ENCODE peak calls at places on chromosomes 13 and 19, in four cellular contexts. Z is endodermal cell, T is brain microvascular endothelial cell, O is PC-3. L is an unnamed sample.

GRCh38 chr13:106568225-106569003 is 477 bp upstream of the ARGLU1 start:
- DNase-seq in Z (no peak), T (no peak), O (no peak), L (no peak)

GRCh38 chr19:28184997-28185396 is 1028.0 kb downstream of the UQCRFS1 start:
- DNase-seq in Z (no peak), T (no peak), O (no peak), L (no peak)

GRCh38 chr13:113972451-113973217 is 1.2 kb downstream of the C13orf46 start:
- DNase-seq in Z (no peak), T (no peak), O (no peak), L (no peak)

GRCh38 chr19:53785196-53785889 is 38.8 kb downstream of the NLRP12 start:
- DNase-seq in T (no peak), Z (no peak), O (no peak), L (no peak)

GRCh38 chr19:58466089-58466759 is 656 bp upstream of the ZNF324 start:
- DNase-seq in T (no peak), Z (no peak), O (no peak), L (no peak)

GRCh38 chr19:29303035-29303706 is 90.2 kb upstream of the UQCRFS1 start:
- DNase-seq in O (no peak), T (no peak), Z (no peak), L (no peak)

GRCh38 chr13:26280822-26281221 is 26.9 kb downstream of the CDK8 start:
- DNase-seq in O (no peak), T (peak), Z (peak), L (no peak)

GRCh38 chr19:40269216-40269940 is 15.8 kb downstream of the AKT2 start:
- DNase-seq in T (no peak), Z (no peak), O (no peak), L (no peak)

GRCh38 chr19:18173572-18174294 is at the start of gene IFI30:
- DNase-seq in T (no peak), Z (peak), O (peak), L (no peak)
- TF ChIP-seq CTCF in T (no peak), Z (peak), O (no peak), L (no peak)

DNA sequence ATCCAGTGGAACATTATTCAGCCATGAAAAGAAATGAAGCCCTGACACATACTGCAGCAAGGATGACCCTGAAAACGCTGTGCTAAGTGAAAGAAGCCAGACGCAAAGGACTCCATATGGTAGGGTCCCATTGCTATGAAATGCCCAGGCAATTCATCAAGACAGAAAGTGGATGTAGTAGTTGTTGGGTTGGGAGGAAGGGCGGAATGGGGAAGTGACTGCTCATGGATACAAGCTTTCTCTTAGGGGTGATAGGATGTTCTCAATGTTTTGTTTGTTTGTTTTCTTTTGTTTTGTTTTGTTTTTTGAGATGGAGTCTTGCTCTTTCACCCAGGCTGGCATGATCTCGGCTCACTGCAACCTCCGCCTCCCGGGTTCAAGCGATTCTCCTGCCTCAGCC is 11.1 kb upstream of the CEACAM16 start:
- DNase-seq in Z (no peak), O (no peak), T (no peak), L (no peak)
- TF ChIP-seq CTCF in Z (no peak), O (no peak), T (no peak), L (no peak)

GRCh38 chr13:101590479-101590878 is 138.0 kb downstream of the ITGBL1 start:
- DNase-seq in O (no peak), Z (no peak), T (no peak), L (no peak)

GRCh38 chr13:101596803-101597202 is 144.3 kb downstream of the ITGBL1 start:
- DNase-seq in Z (no peak), O (peak), T (no peak), L (no peak)

GRCh38 chr13:101594936-101595335 is 142.5 kb downstream of the ITGBL1 start:
- DNase-seq in T (no peak), O (no peak), Z (no peak), L (no peak)
- TF ChIP-seq CTCF in T (no peak), O (no peak), Z (no peak), L (no peak)

DNA sequence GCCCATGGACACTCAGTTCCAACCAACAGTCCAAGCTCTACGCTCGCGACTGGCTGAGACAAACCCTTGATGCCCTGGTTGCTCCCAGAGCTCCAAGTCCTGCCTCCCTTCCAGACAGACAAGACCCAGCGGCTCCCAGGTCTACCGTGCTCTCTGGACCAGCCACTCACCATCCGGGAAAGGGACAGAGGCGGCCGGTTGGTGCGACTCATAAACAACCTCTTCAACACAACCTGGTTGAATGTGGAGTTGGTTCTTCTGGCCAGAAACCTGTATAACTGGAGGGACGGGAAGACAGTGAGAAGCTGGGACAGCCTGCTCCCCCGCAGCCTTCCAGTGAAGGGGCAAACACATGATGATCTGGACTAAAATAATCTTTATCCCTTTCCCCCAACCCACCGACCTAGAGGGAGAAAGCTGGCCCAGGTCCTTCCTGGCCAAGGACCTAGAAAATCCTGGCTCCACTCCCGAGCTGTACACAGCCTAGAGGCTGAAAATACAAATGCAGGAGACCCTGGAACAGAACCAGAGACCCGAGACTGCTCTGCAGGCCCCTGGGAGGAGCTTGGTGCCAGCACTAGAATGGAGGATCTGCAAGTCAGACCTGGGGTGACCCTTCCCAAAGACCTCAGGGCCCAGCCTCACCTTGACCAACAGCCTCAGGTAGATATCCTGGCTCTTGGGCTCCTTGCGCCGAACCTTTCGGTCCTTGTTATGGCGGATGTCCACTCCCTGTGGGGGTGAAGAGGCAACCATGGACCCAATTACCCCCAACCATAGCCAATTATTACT is 1.6 kb downstream of the RPL18 start:
- DNase-seq in T (no peak), Z (peak), O (no peak), L (no peak)
- TF ChIP-seq CTCF in T (no peak), Z (no peak), O (no peak), L (no peak)

GRCh38 chr19:55246462-55247451 is 12.1 kb downstream of the PPP6R1 start:
- DNase-seq in T (no peak), Z (no peak), O (no peak), L (no peak)

GRCh38 chr19:55248704-55249103 is 10.1 kb downstream of the PPP6R1 start:
- DNase-seq in O (no peak), T (no peak), Z (no peak), L (no peak)

GRCh38 chr19:55249841-55250240 is 9.0 kb downstream of the PPP6R1 start:
- DNase-seq in O (no peak), T (no peak), Z (no peak), L (no peak)

GRCh38 chr19:55248166-55248675 is 10.6 kb downstream of the PPP6R1 start:
- DNase-seq in Z (no peak), T (no peak), O (no peak), L (no peak)

GRCh38 chr19:55247621-55248099 is 11.2 kb downstream of the PPP6R1 start:
- DNase-seq in O (peak), T (peak), Z (no peak), L (peak)
- TF ChIP-seq CTCF in O (no peak), T (peak), Z (no peak), L (no peak)